ENCODE peak calls at places on chromosomes 12 and 14, in five cellular contexts. D is fibroblast of lung; V is cardiac muscle cell; Y is OCI-LY7; G is CD4-positive, CD25-positive, alpha-beta regulatory T cell. P is an unnamed sample. For H3K4me1, the result is how much of the 10 kb centered on the place peaks cover.

GRCh38 chr14:89466460-89466859 is 49.4 kb upstream of the FOXN3 start:
- DNase-seq in G (peak), Y (no peak), D (no peak), V (no peak), P (peak)

GRCh38 chr12:22321620-22322019 is 12.9 kb downstream of the ST8SIA1 start:
- DNase-seq in G (peak), D (no peak), Y (no peak), V (peak), P (no peak)

GRCh38 chr14:20460458-20461229 is 590 bp downstream of the PIP4P1 start:
- DNase-seq in D (no peak), G (peak), Y (peak), V (no peak), P (peak)

GRCh38 chr12:132227156-132227555 is 82.9 kb downstream of the NOC4L start:
- DNase-seq in G (no peak), D (no peak), Y (no peak), V (no peak), P (no peak)

GRCh38 chr12:123867141-123867540 is 105.0 kb downstream of the DNAH10 start:
- DNase-seq in D (no peak), G (no peak), Y (no peak), V (no peak), P (no peak)

GRCh38 chr12:75613981-75614380 is 102.6 kb upstream of the KRR1 start:
- DNase-seq in Y (no peak), V (peak), G (no peak), D (peak), P (no peak)

GRCh38 chr14:75399819-75400678 is 27.8 kb upstream of the JDP2 start:
- DNase-seq in D (peak), V (peak), G (peak), Y (no peak), P (no peak)

GRCh38 chr12:38102197-38102596 is 214.4 kb upstream of the ALG10B start:
- DNase-seq in G (no peak), V (no peak), Y (no peak), D (no peak), P (no peak)

GRCh38 chr12:65595016-65595560 is 229.2 kb upstream of the HMGA2 start:
- DNase-seq in D (no peak), V (no peak), G (no peak), Y (no peak), P (no peak)

GRCh38 chr14:32010561-32011188 is 66.4 kb upstream of the ARHGAP5 start:
- DNase-seq in G (no peak), V (peak), D (peak), Y (no peak), P (no peak)

GRCh38 chr14:95361373-95362179 is 41.9 kb upstream of the CLMN start:
- DNase-seq in G (peak), Y (peak), D (peak), V (peak), P (no peak)

GRCh38 chr12:3698218-3698974 is 54.5 kb downstream of the CRACR2A start:
- DNase-seq in G (no peak), D (peak), Y (no peak), V (peak), P (no peak)

GRCh38 chr12:52195065-52195730 is 3.4 kb upstream of the KRT80 start:
- DNase-seq in V (peak), G (no peak), D (no peak), Y (no peak), P (no peak)

GRCh38 chr14:99596772-99597171 is 7.2 kb downstream of the CCDC85C start:
- DNase-seq in V (no peak), Y (no peak), G (no peak), D (no peak), P (no peak)

GRCh38 chr12:29640589-29641345 is 143.0 kb downstream of the TMTC1 start:
- DNase-seq in Y (no peak), G (no peak), D (peak), V (peak), P (no peak)

GRCh38 chr12:30753233-30753632 is 1.5 kb downstream of the CAPRIN2 start:
- DNase-seq in Y (peak), D (peak), G (peak), V (peak), P (no peak)

GRCh38 chr14:96085369-96085768 is 46.2 kb downstream of the C14orf132 start:
- DNase-seq in Y (no peak), D (no peak), G (no peak), V (no peak), P (no peak)

GRCh38 chr12:12714276-12715001 is 2.7 kb upstream of the CDKN1B start:
- DNase-seq in V (no peak), D (peak), Y (peak), G (peak), P (peak)

GRCh38 chr12:107320929-107321618 is 227.7 kb upstream of the CRY1 start:
- DNase-seq in D (no peak), G (peak), V (peak), Y (no peak), P (peak)

GRCh38 chr12:52395761-52396434 is 10.2 kb downstream of the KRT82 start:
- DNase-seq in G (no peak), V (peak), Y (peak), D (no peak), P (no peak)

GRCh38 chr12:82880442-82880901 is 193.8 kb downstream of the TMTC2 start:
- DNase-seq in Y (no peak), V (peak), D (peak), G (no peak), P (no peak)

GRCh38 chr12:57111046-57111698 is at the start of gene STAT6:
- DNase-seq in G (peak), Y (peak), V (peak), D (peak), P (peak)

GRCh38 chr14:59455411-59455810 is 9.8 kb downstream of the GPR135 start:
- DNase-seq in V (peak), G (no peak), D (peak), Y (no peak), P (no peak)

GRCh38 chr12:14774074-14774943 is 29.0 kb downstream of the WBP11 start:
- DNase-seq in V (peak), D (peak), G (peak), Y (peak), P (peak)

GRCh38 chr12:52681551-52682380 is 1.6 kb upstream of the KRT1 start:
- DNase-seq in V (no peak), Y (no peak), G (peak), D (no peak), P (peak)

GRCh38 chr12:482061-482460 is 22.3 kb downstream of the B4GALNT3 start:
- DNase-seq in Y (no peak), G (no peak), V (no peak), D (no peak), P (no peak)

GRCh38 chr12:47302111-47302597 is 222.4 kb upstream of the AMIGO2 start:
- DNase-seq in Y (peak), G (peak), D (no peak), V (no peak), P (no peak)

GRCh38 chr12:59500335-59500734 is 95.5 kb upstream of the SLC16A7 start:
- DNase-seq in G (no peak), V (no peak), Y (no peak), D (no peak), P (no peak)

GRCh38 chr12:31337952-31338351 is 12.0 kb upstream of the SINHCAF start:
- DNase-seq in Y (no peak), V (no peak), D (no peak), G (no peak), P (no peak)

GRCh38 chr14:66651536-66652220 is 143.7 kb downstream of the GPHN start:
- DNase-seq in D (no peak), V (no peak), Y (no peak), G (no peak), P (no peak)

GRCh38 chr12:62537544-62537943 is 70.9 kb downstream of the MON2 start:
- DNase-seq in D (peak), V (peak), G (no peak), Y (no peak), P (no peak)

GRCh38 chr12:108572166-108572790 is 9.9 kb downstream of the ISCU start:
- DNase-seq in D (no peak), V (no peak), Y (peak), G (no peak), P (no peak)

GRCh38 chr12:108573310-108573709 is 10.9 kb downstream of the ISCU start:
- DNase-seq in D (no peak), G (peak), Y (no peak), V (no peak), P (no peak)

GRCh38 chr12:108568653-108569154 is 6.3 kb downstream of the ISCU start:
- DNase-seq in V (no peak), Y (peak), G (peak), D (no peak), P (peak)

GRCh38 chr12:108571604-108572165 is 9.3 kb downstream of the ISCU start:
- DNase-seq in G (no peak), D (no peak), V (no peak), Y (no peak), P (no peak)

DNA sequence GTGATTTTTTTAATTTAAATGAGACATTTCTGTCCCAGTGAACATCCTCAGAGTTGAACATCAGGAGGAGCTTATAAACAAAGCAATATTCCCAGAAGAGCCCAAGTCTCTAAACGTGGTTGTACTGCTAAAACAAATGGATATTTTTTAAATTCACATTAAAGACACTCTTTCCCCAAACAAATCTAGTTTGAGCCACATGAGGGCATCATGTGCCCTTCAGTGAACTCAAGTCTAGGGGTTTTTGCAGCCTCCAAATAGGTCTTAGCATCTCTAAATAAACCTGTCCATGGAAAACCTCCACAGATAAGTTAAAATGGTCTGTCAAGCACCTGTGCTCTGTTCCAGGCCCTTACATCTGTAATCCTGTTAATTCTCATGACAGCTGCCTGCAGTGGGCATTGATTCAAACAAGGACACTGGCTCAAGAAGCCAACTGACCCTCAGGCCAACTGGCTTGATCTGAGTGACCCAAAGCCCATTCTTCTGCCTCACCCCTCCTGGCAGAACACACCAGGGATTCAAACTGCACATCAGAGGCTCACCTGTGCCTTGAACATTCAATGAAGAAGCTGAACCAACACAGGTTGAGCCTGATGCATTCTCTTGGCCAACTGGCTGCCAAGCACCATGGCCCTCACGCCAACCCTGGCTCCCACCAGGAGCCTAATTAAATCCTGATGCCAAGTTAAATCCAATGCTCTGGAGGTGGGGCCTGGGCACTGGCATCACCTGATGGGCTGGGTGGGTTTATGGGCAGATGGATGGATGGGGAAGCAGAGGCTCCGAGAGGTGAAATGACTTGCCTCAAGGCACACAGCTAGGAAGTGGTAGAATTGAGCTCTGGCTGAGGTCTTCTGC is 8.6 kb downstream of the ISCU start:
- DNase-seq in D (peak), G (peak), Y (peak), V (peak), P (no peak)
- H3K27ac ChIP-seq in D (no peak), G (peak), Y (peak), V (no peak), P (no peak)

DNA sequence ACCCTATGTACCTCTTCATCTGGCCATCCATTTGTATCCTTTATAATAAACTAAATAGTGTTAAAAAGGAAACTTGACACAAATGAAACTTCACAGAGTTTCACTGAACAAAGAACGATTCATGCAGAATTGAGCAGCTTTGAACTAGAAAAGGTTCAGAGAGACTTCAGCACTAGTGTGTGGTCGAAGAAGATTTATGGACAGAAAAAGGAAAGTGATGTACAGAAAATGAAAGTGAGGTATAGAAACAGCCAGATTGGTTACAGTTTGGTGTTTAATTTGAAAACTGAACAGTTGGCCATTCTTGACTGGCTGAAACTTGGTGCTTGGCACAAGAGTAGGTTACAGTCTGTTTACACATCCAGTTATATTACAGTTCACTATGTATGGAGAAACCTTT is 207.1 kb downstream of the GALC start:
- DNase-seq in D (no peak), V (no peak), G (no peak), Y (no peak), P (no peak)
- H3K4me1 ChIP-seq in D (under half), V (under half), G (under half), Y (under half), P (under half)

DNA sequence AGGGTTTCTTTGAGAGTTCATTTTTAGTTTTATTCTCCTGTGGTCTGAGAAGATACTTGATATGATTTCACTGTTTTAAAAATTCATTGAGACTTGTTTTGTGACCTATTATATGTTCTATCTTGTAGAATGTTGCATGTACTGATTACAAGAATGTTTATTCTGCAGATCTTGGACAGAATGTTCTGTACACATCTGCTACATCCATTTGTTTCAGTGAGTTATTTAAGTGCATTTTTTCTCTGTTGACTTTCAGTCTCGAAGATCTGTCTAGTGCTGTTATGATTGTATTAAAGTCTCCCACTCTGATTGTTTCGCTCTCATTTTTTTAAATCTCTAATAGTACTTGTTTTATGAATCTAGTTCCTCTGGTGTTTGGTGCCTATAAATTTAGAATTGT is 1319.8 kb downstream of the TMEM121 start:
- DNase-seq in Y (peak), D (no peak), G (no peak), V (no peak), P (no peak)
- H3K27ac ChIP-seq in Y (peak), D (no peak), G (no peak), V (no peak), P (no peak)

DNA sequence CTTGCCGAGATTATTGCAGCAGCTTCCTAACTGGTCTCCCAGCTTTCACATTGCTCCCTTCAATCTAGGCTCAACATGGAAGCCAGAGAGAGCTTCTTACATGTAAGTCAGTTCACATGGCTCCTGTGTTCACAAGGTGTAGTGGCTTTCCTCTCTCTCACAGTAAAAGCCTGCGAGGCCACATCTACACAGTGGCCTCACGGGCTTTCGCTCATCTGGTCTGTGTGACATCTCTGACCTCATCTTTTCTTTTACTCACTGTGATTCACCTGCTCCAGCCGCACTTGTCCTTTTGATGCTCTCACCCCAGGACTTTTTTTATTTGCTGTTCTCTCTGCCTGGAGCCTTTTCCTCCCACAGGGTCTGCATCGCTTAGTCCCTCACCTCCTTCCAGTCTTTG is 122.1 kb downstream of the SLC5A8 start:
- DNase-seq in Y (no peak), D (no peak), G (no peak), V (no peak), P (no peak)
- H3K4me1 ChIP-seq in Y (under half), D (under half), G (under half), V (under half), P (under half)

DNA sequence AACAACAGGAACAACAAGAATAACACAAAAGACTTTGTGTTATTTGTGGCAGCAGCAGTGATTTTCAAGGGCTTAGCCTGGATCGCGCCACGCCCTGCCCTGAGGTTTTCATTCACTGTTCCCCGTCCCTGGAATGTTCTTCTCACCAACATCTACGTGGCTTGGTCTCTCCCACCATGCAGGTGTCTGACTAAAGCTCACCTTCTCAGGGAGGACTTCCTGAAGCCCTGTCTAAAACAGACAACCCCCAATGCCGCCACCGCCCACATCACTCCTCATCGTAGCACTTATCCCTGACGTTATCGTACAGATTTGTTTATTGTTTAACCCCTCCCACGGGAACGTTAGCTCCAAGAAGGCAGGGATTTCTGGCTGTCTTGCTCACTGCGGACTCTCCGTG is 40.4 kb downstream of the P2RX4 start:
- DNase-seq in G (no peak), D (no peak), Y (no peak), V (no peak), P (no peak)
- H3K27ac ChIP-seq in G (no peak), D (no peak), Y (no peak), V (no peak), P (no peak)

DNA sequence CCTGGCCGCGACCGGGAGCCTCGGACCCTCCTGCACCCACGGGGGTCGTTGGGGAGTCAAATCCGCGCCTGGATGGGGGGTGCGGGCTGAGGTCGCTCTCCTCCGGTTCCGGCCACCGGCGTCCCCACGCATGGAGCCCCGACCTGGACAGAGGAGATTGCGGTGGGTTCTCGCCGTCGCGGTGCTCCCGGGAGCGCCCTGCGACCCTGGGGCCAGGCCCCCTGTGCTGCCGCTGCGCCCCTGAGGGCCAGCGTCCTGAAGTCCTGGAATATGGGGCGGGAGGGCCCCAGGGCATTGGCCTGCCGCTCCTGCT is 345 bp downstream of the ASPG start:
- DNase-seq in D (no peak), G (no peak), Y (no peak), V (no peak), P (no peak)
- H3K4me1 ChIP-seq in D (under half), G (under half), Y (under half), V (under half), P (under half)

GRCh38 chr14:93953739-93954515 is 22.4 kb downstream of the ASB2 start:
- DNase-seq in Y (no peak), D (no peak), G (no peak), V (no peak), P (no peak)
- H3K27ac ChIP-seq in Y (peak), D (no peak), G (no peak), V (peak), P (no peak)